ENCODE peak calls at places on chromosome 16, in six cellular contexts. Z is skeletal muscle cell, O is ovary, E is A549, W is bronchial epithelial cell, C is mesenchymal stem cell. M is an unnamed sample.

GRCh38 chr16:85002099-85002541 is 9.2 kb downstream of the ZDHHC7 start:
- DNase-seq in Z (no peak), O (no peak), E (no peak), W (peak), C (no peak), M (no peak)

GRCh38 chr16:1989826-1990335 is at the start of gene SYNGR3:
- DNase-seq in Z (no peak), O (no peak), E (no peak), W (no peak), C (no peak), M (no peak)

GRCh38 chr16:19210968-19211367 is 42.9 kb downstream of the SYT17 start:
- DNase-seq in Z (no peak), O (no peak), E (no peak), W (no peak), C (no peak), M (no peak)

GRCh38 chr16:70705056-70705455 is 19.2 kb upstream of the MTSS2 start:
- DNase-seq in Z (no peak), O (no peak), E (no peak), W (no peak), C (no peak), M (no peak)

GRCh38 chr16:87314990-87315420 is 2.2 kb downstream of the C16orf95 start:
- DNase-seq in Z (no peak), O (no peak), E (no peak), W (no peak), C (no peak), M (no peak)

GRCh38 chr16:1763521-1764511 is 7.5 kb downstream of the NME3 start:
- DNase-seq in Z (no peak), O (no peak), E (no peak), W (no peak), C (peak), M (no peak)

GRCh38 chr16:67311607-67312449 is 14.7 kb downstream of the KCTD19 start:
- DNase-seq in Z (peak), O (no peak), E (peak), W (peak), C (peak), M (peak)

GRCh38 chr16:14309001-14309886 is 238.1 kb downstream of the MRTFB start:
- DNase-seq in Z (no peak), O (no peak), E (no peak), W (peak), C (peak), M (no peak)

GRCh38 chr16:1133810-1134520 is 18.9 kb upstream of the CACNA1H start:
- DNase-seq in Z (no peak), O (no peak), E (no peak), W (no peak), C (no peak), M (no peak)

GRCh38 chr16:88383401-88384221 is 852 bp downstream of the ZNF469 start:
- DNase-seq in Z (no peak), O (peak), E (peak), W (no peak), C (peak), M (peak)

GRCh38 chr16:23836404-23837291 is 865 bp downstream of the PRKCB start:
- DNase-seq in Z (no peak), O (no peak), E (no peak), W (no peak), C (no peak), M (no peak)

GRCh38 chr16:22771551-22771950 is 42.4 kb upstream of the HS3ST2 start:
- DNase-seq in Z (no peak), O (no peak), E (no peak), W (no peak), C (no peak), M (no peak)

GRCh38 chr16:1290860-1291575 is 18.4 kb upstream of the UBE2I start:
- DNase-seq in Z (no peak), O (no peak), E (no peak), W (no peak), C (no peak), M (no peak)

GRCh38 chr16:89224665-89225064 is 7.2 kb downstream of the ZNF778 start:
- DNase-seq in Z (no peak), O (no peak), E (no peak), W (no peak), C (no peak), M (no peak)

GRCh38 chr16:78896280-78896679 is 704.3 kb downstream of the MAF start:
- DNase-seq in Z (no peak), O (no peak), E (no peak), W (no peak), C (no peak), M (no peak)

GRCh38 chr16:1379863-1380174 is 28.1 kb downstream of the GNPTG start:
- DNase-seq in Z (no peak), O (no peak), E (peak), W (no peak), C (no peak), M (no peak)

GRCh38 chr16:66434619-66435430 is 7.7 kb downstream of the BEAN1 start:
- DNase-seq in Z (no peak), O (no peak), E (no peak), W (no peak), C (no peak), M (no peak)

GRCh38 chr16:50293041-50293783 is 26.9 kb downstream of the ADCY7 start:
- DNase-seq in Z (no peak), O (no peak), E (no peak), W (no peak), C (no peak), M (no peak)

GRCh38 chr16:84414789-84415326 is 46.5 kb downstream of the ATP2C2 start:
- DNase-seq in Z (no peak), O (no peak), E (no peak), W (no peak), C (no peak), M (peak)

GRCh38 chr16:49658491-49658890 is 197.4 kb downstream of the ZNF423 start:
- DNase-seq in Z (no peak), O (no peak), E (no peak), W (no peak), C (no peak), M (no peak)

GRCh38 chr16:68781784-68782183 is 44.7 kb downstream of the CDH1 start:
- DNase-seq in Z (no peak), O (no peak), E (no peak), W (no peak), C (no peak), M (no peak)

GRCh38 chr16:25371342-25371741 is 113.7 kb upstream of the ZKSCAN2 start:
- DNase-seq in Z (no peak), O (no peak), E (no peak), W (no peak), C (no peak), M (no peak)

GRCh38 chr16:48124266-48124665 is 31.5 kb downstream of the ABCC12 start:
- DNase-seq in Z (no peak), O (no peak), E (no peak), W (no peak), C (no peak), M (no peak)

GRCh38 chr16:68902376-68903345 is 59.3 kb downstream of the TANGO6 start:
- DNase-seq in Z (no peak), O (no peak), E (peak), W (peak), C (peak), M (peak)

GRCh38 chr16:82995927-82996441 is 369.2 kb downstream of the CDH13 start:
- DNase-seq in Z (peak), O (no peak), E (no peak), W (peak), C (peak), M (peak)

GRCh38 chr16:14351647-14352046 is 278.4 kb downstream of the PARN start:
- DNase-seq in Z (no peak), O (no peak), E (no peak), W (no peak), C (no peak), M (no peak)

GRCh38 chr16:1745900-1746692 is 25.2 kb downstream of the NME3 start:
- DNase-seq in Z (peak), O (no peak), E (no peak), W (no peak), C (peak), M (peak)

GRCh38 chr16:58499092-58499511 is 841 bp upstream of the NDRG4 start:
- DNase-seq in Z (no peak), O (no peak), E (no peak), W (no peak), C (no peak), M (no peak)

GRCh38 chr16:27775254-27775653 is 225.3 kb downstream of the KATNIP start:
- DNase-seq in Z (no peak), O (no peak), E (no peak), W (no peak), C (no peak), M (no peak)

GRCh38 chr16:66928702-66929388 is 3.5 kb upstream of the RRAD start:
- DNase-seq in Z (no peak), O (no peak), E (no peak), W (no peak), C (peak), M (peak)

GRCh38 chr16:81443688-81444447 is 740 bp upstream of the CMIP start:
- DNase-seq in Z (no peak), O (peak), E (no peak), W (no peak), C (no peak), M (no peak)

GRCh38 chr16:83779881-83780280 is 27.9 kb upstream of the HSBP1 start:
- DNase-seq in Z (peak), O (no peak), E (no peak), W (no peak), C (no peak), M (peak)

GRCh38 chr16:58963479-58963878 is 229.4 kb upstream of the GOT2 start:
- DNase-seq in Z (no peak), O (no peak), E (no peak), W (no peak), C (no peak), M (no peak)

DNA sequence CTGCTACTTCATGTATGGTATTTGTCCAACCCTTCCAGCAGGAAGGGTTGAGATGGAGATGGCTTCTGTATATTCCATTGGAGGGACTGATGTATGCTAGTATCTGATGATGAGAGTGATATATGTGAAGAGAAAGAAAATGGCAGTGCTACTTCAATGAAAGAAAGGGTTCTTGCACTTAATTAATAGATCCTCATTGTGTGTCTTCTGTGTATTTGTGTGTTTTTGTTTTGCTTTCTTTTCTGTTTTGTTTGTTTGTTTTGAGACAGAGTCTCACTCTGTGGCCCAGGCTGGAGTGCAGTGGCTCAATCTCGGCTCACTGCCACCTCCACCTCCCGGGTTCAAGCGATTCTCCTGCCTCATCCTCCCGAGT is 61.2 kb upstream of the CRYM start:
- DNase-seq in Z (no peak), O (no peak), E (no peak), W (no peak), C (no peak), M (no peak)
- H3K4me3 ChIP-seq in Z (no peak), O (no peak), E (no peak), W (no peak), C (no peak), M (no peak)

GRCh38 chr16:3674513-3675295 is 20.2 kb downstream of the DNASE1 start:
- DNase-seq in Z (no peak), O (no peak), E (no peak), W (no peak), C (no peak), M (no peak)
- H3K4me3 ChIP-seq in Z (no peak), O (no peak), E (no peak), W (no peak), C (no peak), M (no peak)

DNA sequence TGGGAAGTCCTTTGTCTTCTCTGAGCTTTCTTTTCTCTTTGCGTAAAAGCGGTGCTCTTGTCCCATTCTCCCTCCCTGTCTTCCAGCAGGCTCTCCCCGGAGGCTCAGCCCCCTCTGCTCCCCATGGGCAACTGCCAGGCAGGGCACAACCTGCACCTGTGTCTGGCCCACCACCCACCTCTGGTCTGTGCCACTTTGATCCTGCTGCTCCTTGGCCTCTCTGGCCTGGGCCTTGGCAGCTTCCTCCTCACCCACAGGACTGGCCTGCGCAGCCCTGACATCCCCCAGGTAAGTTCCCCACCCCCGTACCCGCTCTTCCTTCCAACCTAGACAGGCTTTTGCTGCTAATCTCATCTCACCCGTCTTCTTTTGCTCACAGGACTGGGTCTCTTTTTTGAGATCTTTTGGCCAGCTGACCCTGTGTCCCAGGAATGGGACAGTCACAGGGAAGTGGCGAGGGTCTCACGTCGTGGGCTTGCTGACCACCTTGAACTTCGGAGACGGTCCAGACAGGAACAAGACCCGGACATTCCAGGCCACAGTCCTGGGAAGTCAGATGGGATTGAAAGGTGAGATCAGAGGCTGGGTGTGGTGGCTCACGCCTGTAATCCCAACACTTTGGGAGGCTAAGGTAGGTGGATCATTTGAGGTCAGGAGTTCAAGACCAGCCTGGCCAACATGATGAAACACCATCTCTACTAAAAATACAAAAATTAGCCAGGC is 1.3 kb downstream of the TMEM219 start:
- DNase-seq in Z (no peak), O (peak), E (no peak), W (no peak), C (no peak), M (no peak)
- H3K4me3 ChIP-seq in Z (peak), O (peak), E (peak), W (no peak), C (peak), M (peak)

GRCh38 chr16:57279780-57280638 is 4.5 kb downstream of the PLLP start:
- DNase-seq in Z (no peak), O (no peak), E (no peak), W (no peak), C (no peak), M (no peak)
- H3K4me3 ChIP-seq in Z (no peak), O (no peak), E (no peak), W (no peak), C (no peak), M (no peak)

GRCh38 chr16:55323637-55324490 is at the start of gene IRX6:
- DNase-seq in Z (no peak), O (peak), E (peak), W (no peak), C (no peak), M (no peak)
- H3K4me3 ChIP-seq in Z (no peak), O (no peak), E (peak), W (no peak), C (no peak), M (no peak)

GRCh38 chr16:53183442-53183841 is 128.7 kb downstream of the CHD9 start:
- DNase-seq in Z (no peak), O (no peak), E (no peak), W (no peak), C (no peak), M (peak)
- H3K4me3 ChIP-seq in Z (no peak), O (no peak), E (no peak), W (no peak), C (no peak), M (no peak)

DNA sequence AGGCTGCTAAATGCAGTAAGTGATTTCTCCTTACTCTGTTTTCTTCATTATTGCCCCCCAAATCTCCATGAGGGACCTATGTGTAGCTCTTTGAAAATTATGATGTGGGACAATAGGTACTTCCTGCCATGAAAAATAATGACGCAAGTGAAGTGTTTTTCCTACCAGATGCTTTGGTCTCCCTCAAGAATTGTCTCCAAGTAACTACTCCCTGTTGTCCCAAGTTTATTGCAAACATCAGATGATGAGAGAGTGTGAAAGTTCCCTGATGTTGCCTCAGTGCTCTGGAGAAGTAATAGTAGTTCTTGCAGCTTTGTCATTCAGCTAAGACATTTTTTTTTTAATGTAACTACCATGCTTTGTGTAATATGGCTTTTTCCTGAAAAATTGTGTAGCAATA is 20.1 kb downstream of the LPCAT2 start:
- DNase-seq in Z (peak), O (no peak), E (no peak), W (no peak), C (no peak), M (no peak)
- H3K4me3 ChIP-seq in Z (no peak), O (no peak), E (no peak), W (no peak), C (no peak), M (no peak)